ENCODE peak calls at places on chromosomes 16 and 17, in five cellular contexts. Z is GM10248, S is heart right ventricle, Y is IMR-90, U is neural crest cell. V is an unnamed sample.

GRCh38 chr17:44655983-44656700 is at the start of gene MEIOC:
- DNase-seq in Z (peak), S (no peak), Y (peak), U (peak), V (no peak)

GRCh38 chr17:27381007-27381501 is 75.2 kb upstream of the KSR1 start:
- DNase-seq in Z (peak), S (peak), Y (peak), U (peak), V (peak)

GRCh38 chr17:42937712-42938596 is 26.3 kb downstream of the AARSD1 start:
- DNase-seq in Z (peak), S (peak), Y (peak), U (peak), V (no peak)

GRCh38 chr17:73223626-73224616 is 31.1 kb downstream of the COG1 start:
- DNase-seq in Z (no peak), S (no peak), Y (no peak), U (no peak), V (no peak)

GRCh38 chr16:24409045-24409444 is 130.3 kb upstream of the RBBP6 start:
- DNase-seq in Z (peak), S (no peak), Y (no peak), U (no peak), V (no peak)

GRCh38 chr17:27356091-27356705 is 62.3 kb downstream of the WSB1 start:
- DNase-seq in Z (no peak), S (no peak), Y (no peak), U (no peak), V (no peak)

GRCh38 chr17:339193-340061 is 13.2 kb downstream of the RPH3AL start:
- DNase-seq in Z (no peak), S (no peak), Y (no peak), U (no peak), V (no peak)

GRCh38 chr17:3796110-3796821 is 4.7 kb downstream of the ITGAE start:
- DNase-seq in Z (peak), S (no peak), Y (no peak), U (no peak), V (peak)

GRCh38 chr16:30494028-30494427 is 21.5 kb downstream of the ITGAL start:
- DNase-seq in Z (no peak), S (no peak), Y (no peak), U (no peak), V (no peak)

GRCh38 chr17:17022011-17022800 is 20.1 kb upstream of the MPRIP start:
- DNase-seq in Z (no peak), S (no peak), Y (no peak), U (no peak), V (no peak)

DNA sequence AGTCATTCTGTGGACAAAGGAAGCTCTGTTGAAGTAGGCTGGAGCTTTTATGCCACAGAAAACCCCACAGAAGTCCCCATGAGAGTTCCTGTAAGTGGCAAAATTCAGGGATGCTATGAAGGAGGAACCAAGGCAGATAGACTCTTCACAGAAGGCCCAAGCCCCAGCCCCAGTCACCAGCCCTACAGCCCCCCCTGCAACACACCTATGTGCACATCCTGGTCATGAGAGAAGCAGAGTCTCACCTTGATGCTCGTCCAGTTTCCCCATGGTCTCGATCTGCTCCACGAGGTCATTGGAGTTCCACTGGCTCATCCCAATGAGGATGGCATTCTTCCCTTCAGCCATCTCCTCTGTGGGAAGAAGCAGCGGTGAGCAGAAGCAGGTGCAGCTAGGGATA is 31.2 kb downstream of the PITPNM3 start:
- DNase-seq in Z (no peak), S (no peak), Y (no peak), U (no peak), V (no peak)
- TF ChIP-seq CTCF in Z (no peak), S (no peak), Y (no peak), U (no peak), V (no peak)

DNA sequence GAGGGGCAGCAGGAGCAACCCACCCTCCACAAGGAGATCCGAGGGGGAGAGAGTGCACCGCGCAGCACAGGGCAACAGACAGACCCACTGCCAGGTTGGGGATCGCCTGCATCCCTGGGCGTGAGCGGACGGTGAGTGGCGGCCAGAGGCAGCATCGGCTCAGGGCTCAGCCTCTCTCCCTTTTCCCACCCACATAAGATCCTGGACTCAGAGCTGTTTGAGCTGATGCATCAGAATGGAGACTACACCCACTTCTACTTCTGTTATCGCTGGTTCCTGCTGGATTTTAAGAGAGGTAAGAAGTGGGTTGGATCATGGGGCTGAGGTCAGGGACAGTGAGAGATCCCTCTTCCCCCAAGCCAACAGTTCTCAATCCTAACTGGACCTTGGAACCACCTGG is 23.2 kb downstream of the MNT start:
- DNase-seq in Z (no peak), S (no peak), Y (no peak), U (no peak), V (no peak)
- TF ChIP-seq CTCF in Z (no peak), S (no peak), Y (no peak), U (no peak), V (no peak)

GRCh38 chr16:20260215-20261009 is 66.9 kb downstream of the GP2 start:
- DNase-seq in Z (no peak), S (no peak), Y (no peak), U (no peak), V (no peak)

GRCh38 chr16:20259549-20259948 is 67.8 kb downstream of the GP2 start:
- DNase-seq in Z (no peak), S (no peak), Y (no peak), U (no peak), V (no peak)

GRCh38 chr16:20253825-20254224 is 73.5 kb downstream of the GP2 start:
- DNase-seq in Z (no peak), S (no peak), Y (no peak), U (no peak), V (no peak)

GRCh38 chr16:20255002-20255401 is 72.3 kb downstream of the GP2 start:
- DNase-seq in Z (no peak), S (no peak), Y (no peak), U (no peak), V (no peak)

DNA sequence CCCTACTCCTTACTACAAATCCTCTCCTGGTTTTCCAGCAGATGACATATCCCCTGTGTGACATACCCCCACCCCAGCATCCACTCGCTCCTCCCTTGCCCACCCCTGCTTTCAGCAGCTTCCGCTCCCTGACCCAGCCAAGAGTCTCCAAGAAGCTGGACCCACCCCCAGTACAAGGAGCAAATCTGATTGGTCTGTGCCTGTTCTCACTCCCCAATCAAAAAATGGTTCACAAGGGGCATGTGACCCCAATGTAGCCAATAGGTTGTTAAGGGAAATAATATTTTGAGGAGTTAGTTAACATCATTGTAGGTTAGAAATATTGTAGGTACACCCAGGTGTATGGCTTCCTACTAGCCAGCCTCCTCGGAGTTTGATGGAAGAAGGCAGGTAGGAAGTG is 70.1 kb downstream of the GP2 start:
- DNase-seq in Z (no peak), S (no peak), Y (no peak), U (no peak), V (no peak)
- TF ChIP-seq CTCF in Z (no peak), S (no peak), Y (no peak), U (no peak), V (no peak)

DNA sequence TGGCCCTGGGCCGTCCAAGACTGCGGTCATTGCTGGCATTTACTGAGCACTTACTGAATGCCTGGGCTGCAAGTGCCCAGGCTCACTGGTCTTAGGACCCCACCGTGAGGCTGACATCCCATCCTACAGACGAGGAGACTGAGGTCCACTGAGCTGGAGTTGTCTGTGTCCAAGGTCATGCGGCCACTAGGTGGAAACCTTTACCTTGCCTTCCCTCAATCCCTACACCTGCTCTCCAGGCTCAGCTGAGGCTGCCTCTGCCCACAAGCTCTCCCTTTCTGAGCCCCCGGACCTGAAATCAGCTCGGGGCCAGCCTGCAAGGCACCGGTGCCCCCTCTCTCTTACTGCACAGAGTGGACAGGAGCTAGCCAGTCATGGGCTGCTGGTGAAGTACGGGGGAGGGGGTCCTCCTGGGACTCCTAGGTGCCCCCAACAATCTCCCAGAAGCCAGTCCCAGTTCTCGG is 1.5 kb downstream of the CASKIN1 start:
- DNase-seq in Z (peak), S (no peak), Y (peak), U (no peak), V (no peak)
- TF ChIP-seq CTCF in Z (peak), S (peak), Y (peak), U (peak), V (no peak)

GRCh38 chr17:47956818-47957590 is 679 bp downstream of the PRR15L start:
- DNase-seq in Z (no peak), S (no peak), Y (peak), U (no peak), V (no peak)

GRCh38 chr17:47952181-47953021 is 5.3 kb downstream of the PRR15L start:
- DNase-seq in Z (no peak), S (no peak), Y (no peak), U (no peak), V (no peak)

GRCh38 chr17:47950448-47950847 is 7.2 kb downstream of the PRR15L start:
- DNase-seq in Z (no peak), S (no peak), Y (no peak), U (no peak), V (no peak)

GRCh38 chr17:47955497-47956461 is 1.9 kb downstream of the PRR15L start:
- DNase-seq in Z (no peak), S (no peak), Y (no peak), U (no peak), V (no peak)

DNA sequence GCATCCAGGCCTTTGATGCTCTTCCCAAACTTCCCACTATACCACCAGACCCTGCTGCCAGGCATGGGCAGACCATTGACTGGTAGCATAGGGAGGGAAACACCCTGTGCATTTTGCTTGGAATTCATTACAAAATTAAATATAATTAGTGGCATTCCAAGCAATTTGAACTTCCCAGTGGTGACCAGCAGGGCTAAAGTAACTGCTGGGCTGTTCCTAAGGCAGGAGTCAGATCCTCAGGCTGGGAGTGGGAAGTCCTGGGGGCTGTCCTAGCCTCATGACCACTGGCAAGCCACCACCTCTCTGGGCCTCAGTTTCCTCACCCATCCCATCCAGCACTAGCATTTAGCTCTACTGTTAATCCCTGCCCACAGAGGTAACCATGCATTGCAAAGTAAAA is 3.7 kb downstream of the PRR15L start:
- DNase-seq in Z (no peak), S (no peak), Y (no peak), U (no peak), V (no peak)
- TF ChIP-seq CTCF in Z (no peak), S (no peak), Y (peak), U (peak), V (no peak)

GRCh38 chr16:71297252-71297651 is 8.1 kb upstream of the CMTR2 start:
- DNase-seq in Z (no peak), S (no peak), Y (peak), U (no peak), V (no peak)

GRCh38 chr16:71296584-71297133 is 7.5 kb upstream of the CMTR2 start:
- DNase-seq in Z (no peak), S (no peak), Y (no peak), U (no peak), V (no peak)

GRCh38 chr16:71293921-71294320 is 4.7 kb upstream of the CMTR2 start:
- DNase-seq in Z (no peak), S (no peak), Y (no peak), U (no peak), V (no peak)

DNA sequence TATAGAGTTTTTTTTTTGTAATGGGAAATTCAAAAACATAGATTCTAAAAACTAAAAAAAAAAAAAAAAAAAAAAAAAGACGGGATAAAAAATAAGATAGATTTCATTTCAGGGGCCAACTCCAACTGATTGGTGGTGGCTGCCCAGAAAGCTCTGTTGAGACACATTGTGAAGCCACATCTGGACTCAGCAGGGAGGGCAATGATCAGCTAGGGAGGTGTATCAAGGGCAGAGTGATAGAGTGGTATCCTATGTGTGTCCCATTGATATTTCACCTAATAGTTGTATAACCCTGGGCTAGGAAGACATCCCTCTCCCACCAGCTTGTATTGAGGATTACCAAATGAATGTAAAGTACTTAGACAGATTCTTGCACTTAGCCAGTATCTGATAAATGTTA is 6.7 kb upstream of the CMTR2 start:
- DNase-seq in Z (no peak), S (no peak), Y (no peak), U (no peak), V (no peak)
- TF ChIP-seq CTCF in Z (no peak), S (no peak), Y (no peak), U (no peak), V (no peak)

GRCh38 chr17:45782889-45783592 is 1.1 kb upstream of the CRHR1 start:
- DNase-seq in Z (peak), S (no peak), Y (no peak), U (peak), V (no peak)
- TF ChIP-seq CTCF in Z (no peak), S (peak), Y (peak), U (peak), V (no peak)

GRCh38 chr17:34517406-34517805 is 62.0 kb upstream of the TMEM132E start:
- DNase-seq in Z (no peak), S (no peak), Y (no peak), U (no peak), V (no peak)

GRCh38 chr17:34519286-34519685 is 60.1 kb upstream of the TMEM132E start:
- DNase-seq in Z (peak), S (no peak), Y (no peak), U (peak), V (no peak)
- TF ChIP-seq CTCF in Z (peak), S (peak), Y (peak), U (peak), V (no peak)

GRCh38 chr16:75695708-75696107 is 5.6 kb downstream of the DUXB start:
- DNase-seq in Z (no peak), S (no peak), Y (no peak), U (no peak), V (no peak)
- TF ChIP-seq CTCF in Z (no peak), S (no peak), Y (peak), U (peak), V (no peak)